ENCODE peak calls at places on chromosomes 7 and 10, in seven cellular contexts. One of them, this sample, is unnamed.

GRCh38 chr10:81309041-81309552 is 565.9 kb upstream of the NRG3 start:
- DNase-seq in activated CD4-positive, alpha-beta T cell treated with anti-CD3 and anti-CD28 coated beads, Interleukin-2, amount 50 U/mL, for 24 hours: no peak
- DNase-seq in hepatic stellate cell: no peak
- DNase-seq in AG09319: no peak
- DNase-seq in T-cell: no peak
- DNase-seq in astrocyte of the cerebellum: no peak
- DNase-seq in T-helper 1 cell: no peak
- DNase-seq in this sample: no peak

GRCh38 chr10:13051126-13051694 is 48.8 kb upstream of the OPTN start:
- DNase-seq in activated CD4-positive, alpha-beta T cell treated with anti-CD3 and anti-CD28 coated beads, Interleukin-2, amount 50 U/mL, for 24 hours: no peak
- DNase-seq in hepatic stellate cell: no peak
- DNase-seq in AG09319: no peak
- DNase-seq in T-cell: no peak
- DNase-seq in astrocyte of the cerebellum: no peak
- DNase-seq in T-helper 1 cell: no peak
- DNase-seq in this sample: no peak

GRCh38 chr7:105827106-105827870 is 49.1 kb downstream of the ATXN7L1 start:
- DNase-seq in activated CD4-positive, alpha-beta T cell treated with anti-CD3 and anti-CD28 coated beads, Interleukin-2, amount 50 U/mL, for 24 hours: no peak
- DNase-seq in hepatic stellate cell: no peak
- DNase-seq in AG09319: no peak
- DNase-seq in T-cell: no peak
- DNase-seq in astrocyte of the cerebellum: no peak
- DNase-seq in T-helper 1 cell: no peak
- DNase-seq in this sample: no peak

GRCh38 chr10:62045765-62046521 is 144.4 kb downstream of the ARID5B start:
- DNase-seq in activated CD4-positive, alpha-beta T cell treated with anti-CD3 and anti-CD28 coated beads, Interleukin-2, amount 50 U/mL, for 24 hours: no peak
- DNase-seq in hepatic stellate cell: peak; percentile 32
- DNase-seq in AG09319: no peak
- DNase-seq in T-cell: no peak
- DNase-seq in astrocyte of the cerebellum: no peak
- DNase-seq in T-helper 1 cell: no peak
- DNase-seq in this sample: no peak

GRCh38 chr10:99708428-99709010 is 23.4 kb downstream of the COX15 start:
- DNase-seq in activated CD4-positive, alpha-beta T cell treated with anti-CD3 and anti-CD28 coated beads, Interleukin-2, amount 50 U/mL, for 24 hours: no peak
- DNase-seq in hepatic stellate cell: no peak
- DNase-seq in AG09319: no peak
- DNase-seq in T-cell: no peak
- DNase-seq in astrocyte of the cerebellum: no peak
- DNase-seq in T-helper 1 cell: no peak
- DNase-seq in this sample: no peak

GRCh38 chr10:3122034-3122433 is 50.5 kb downstream of the PITRM1 start:
- DNase-seq in activated CD4-positive, alpha-beta T cell treated with anti-CD3 and anti-CD28 coated beads, Interleukin-2, amount 50 U/mL, for 24 hours: no peak
- DNase-seq in hepatic stellate cell: no peak
- DNase-seq in AG09319: no peak
- DNase-seq in T-cell: no peak
- DNase-seq in astrocyte of the cerebellum: no peak
- DNase-seq in T-helper 1 cell: no peak
- DNase-seq in this sample: no peak

GRCh38 chr7:141696386-141696785 is 5.6 kb downstream of the DENND11 start:
- DNase-seq in activated CD4-positive, alpha-beta T cell treated with anti-CD3 and anti-CD28 coated beads, Interleukin-2, amount 50 U/mL, for 24 hours: no peak
- DNase-seq in hepatic stellate cell: no peak
- DNase-seq in AG09319: no peak
- DNase-seq in T-cell: no peak
- DNase-seq in astrocyte of the cerebellum: no peak
- DNase-seq in T-helper 1 cell: no peak
- DNase-seq in this sample: no peak

GRCh38 chr7:22935269-22935668 is 78.7 kb downstream of the HYCC1 start:
- DNase-seq in activated CD4-positive, alpha-beta T cell treated with anti-CD3 and anti-CD28 coated beads, Interleukin-2, amount 50 U/mL, for 24 hours: no peak
- DNase-seq in hepatic stellate cell: no peak
- DNase-seq in AG09319: no peak
- DNase-seq in T-cell: no peak
- DNase-seq in astrocyte of the cerebellum: no peak
- DNase-seq in T-helper 1 cell: no peak
- DNase-seq in this sample: no peak

GRCh38 chr7:70782729-70783290 is 349.1 kb upstream of the GALNT17 start:
- DNase-seq in activated CD4-positive, alpha-beta T cell treated with anti-CD3 and anti-CD28 coated beads, Interleukin-2, amount 50 U/mL, for 24 hours: no peak
- DNase-seq in hepatic stellate cell: no peak
- DNase-seq in AG09319: no peak
- DNase-seq in T-cell: no peak
- DNase-seq in astrocyte of the cerebellum: no peak
- DNase-seq in T-helper 1 cell: no peak
- DNase-seq in this sample: no peak

GRCh38 chr7:143288836-143289235 is 685 bp downstream of the CASP2 start:
- DNase-seq in activated CD4-positive, alpha-beta T cell treated with anti-CD3 and anti-CD28 coated beads, Interleukin-2, amount 50 U/mL, for 24 hours: no peak
- DNase-seq in hepatic stellate cell: no peak
- DNase-seq in AG09319: no peak
- DNase-seq in T-cell: no peak
- DNase-seq in astrocyte of the cerebellum: no peak
- DNase-seq in T-helper 1 cell: no peak
- DNase-seq in this sample: no peak

GRCh38 chr10:132137111-132138072 is 49.4 kb upstream of the DPYSL4 start:
- DNase-seq in activated CD4-positive, alpha-beta T cell treated with anti-CD3 and anti-CD28 coated beads, Interleukin-2, amount 50 U/mL, for 24 hours: no peak
- DNase-seq in hepatic stellate cell: no peak
- DNase-seq in AG09319: no peak
- DNase-seq in T-cell: no peak
- DNase-seq in astrocyte of the cerebellum: no peak
- DNase-seq in T-helper 1 cell: no peak
- DNase-seq in this sample: no peak

GRCh38 chr7:27277628-27278027 is 35.0 kb downstream of the EVX1 start:
- DNase-seq in activated CD4-positive, alpha-beta T cell treated with anti-CD3 and anti-CD28 coated beads, Interleukin-2, amount 50 U/mL, for 24 hours: no peak
- DNase-seq in hepatic stellate cell: peak; percentile 13
- DNase-seq in AG09319: no peak
- DNase-seq in T-cell: no peak
- DNase-seq in astrocyte of the cerebellum: no peak
- DNase-seq in T-helper 1 cell: no peak
- DNase-seq in this sample: no peak

GRCh38 chr7:30922596-30922995 is 10.9 kb downstream of the AQP1 start:
- DNase-seq in activated CD4-positive, alpha-beta T cell treated with anti-CD3 and anti-CD28 coated beads, Interleukin-2, amount 50 U/mL, for 24 hours: no peak
- DNase-seq in hepatic stellate cell: no peak
- DNase-seq in AG09319: no peak
- DNase-seq in T-cell: no peak
- DNase-seq in astrocyte of the cerebellum: no peak
- DNase-seq in T-helper 1 cell: no peak
- DNase-seq in this sample: peak; percentile 0

GRCh38 chr7:131370523-131370968 is 42.9 kb downstream of the MKLN1 start:
- DNase-seq in activated CD4-positive, alpha-beta T cell treated with anti-CD3 and anti-CD28 coated beads, Interleukin-2, amount 50 U/mL, for 24 hours: no peak
- DNase-seq in hepatic stellate cell: peak; percentile 8
- DNase-seq in AG09319: no peak
- DNase-seq in T-cell: no peak
- DNase-seq in astrocyte of the cerebellum: peak; percentile 61
- DNase-seq in T-helper 1 cell: peak; percentile 18
- DNase-seq in this sample: no peak

GRCh38 chr10:125083576-125083920 is 76.8 kb downstream of the CTBP2 start:
- DNase-seq in activated CD4-positive, alpha-beta T cell treated with anti-CD3 and anti-CD28 coated beads, Interleukin-2, amount 50 U/mL, for 24 hours: no peak
- DNase-seq in hepatic stellate cell: peak; percentile 80
- DNase-seq in AG09319: peak; percentile 39
- DNase-seq in T-cell: no peak
- DNase-seq in astrocyte of the cerebellum: no peak
- DNase-seq in T-helper 1 cell: no peak
- DNase-seq in this sample: no peak

GRCh38 chr7:50342616-50343114 is 38.1 kb downstream of the IKZF1 start:
- DNase-seq in activated CD4-positive, alpha-beta T cell treated with anti-CD3 and anti-CD28 coated beads, Interleukin-2, amount 50 U/mL, for 24 hours: no peak
- DNase-seq in hepatic stellate cell: no peak
- DNase-seq in AG09319: no peak
- DNase-seq in T-cell: no peak
- DNase-seq in astrocyte of the cerebellum: no peak
- DNase-seq in T-helper 1 cell: peak; percentile 55
- DNase-seq in this sample: no peak

GRCh38 chr10:52146766-52147165 is 167.3 kb upstream of the DKK1 start:
- DNase-seq in activated CD4-positive, alpha-beta T cell treated with anti-CD3 and anti-CD28 coated beads, Interleukin-2, amount 50 U/mL, for 24 hours: no peak
- DNase-seq in hepatic stellate cell: no peak
- DNase-seq in AG09319: peak; percentile 12
- DNase-seq in T-cell: no peak
- DNase-seq in astrocyte of the cerebellum: no peak
- DNase-seq in T-helper 1 cell: no peak
- DNase-seq in this sample: no peak

GRCh38 chr10:11295492-11295891 is 277.8 kb downstream of the CELF2 start:
- DNase-seq in activated CD4-positive, alpha-beta T cell treated with anti-CD3 and anti-CD28 coated beads, Interleukin-2, amount 50 U/mL, for 24 hours: no peak
- DNase-seq in hepatic stellate cell: no peak
- DNase-seq in AG09319: no peak
- DNase-seq in T-cell: no peak
- DNase-seq in astrocyte of the cerebellum: no peak
- DNase-seq in T-helper 1 cell: no peak
- DNase-seq in this sample: no peak

GRCh38 chr7:129782257-129783096 is 170.3 kb downstream of the UBE2H start:
- DNase-seq in activated CD4-positive, alpha-beta T cell treated with anti-CD3 and anti-CD28 coated beads, Interleukin-2, amount 50 U/mL, for 24 hours: no peak
- DNase-seq in hepatic stellate cell: no peak
- DNase-seq in AG09319: no peak
- DNase-seq in T-cell: no peak
- DNase-seq in astrocyte of the cerebellum: no peak
- DNase-seq in T-helper 1 cell: no peak
- DNase-seq in this sample: peak; percentile 47

GRCh38 chr7:82131224-82131623 is 312.4 kb downstream of the CACNA2D1 start:
- DNase-seq in activated CD4-positive, alpha-beta T cell treated with anti-CD3 and anti-CD28 coated beads, Interleukin-2, amount 50 U/mL, for 24 hours: no peak
- DNase-seq in hepatic stellate cell: peak; percentile 6
- DNase-seq in AG09319: no peak
- DNase-seq in T-cell: no peak
- DNase-seq in astrocyte of the cerebellum: no peak
- DNase-seq in T-helper 1 cell: no peak
- DNase-seq in this sample: no peak

GRCh38 chr7:135290594-135290993 is 57.0 kb downstream of the STRA8 start:
- DNase-seq in activated CD4-positive, alpha-beta T cell treated with anti-CD3 and anti-CD28 coated beads, Interleukin-2, amount 50 U/mL, for 24 hours: no peak
- DNase-seq in hepatic stellate cell: no peak
- DNase-seq in AG09319: no peak
- DNase-seq in T-cell: no peak
- DNase-seq in astrocyte of the cerebellum: no peak
- DNase-seq in T-helper 1 cell: no peak
- DNase-seq in this sample: no peak

GRCh38 chr7:25831901-25832411 is 320.0 kb upstream of the NFE2L3 start:
- DNase-seq in activated CD4-positive, alpha-beta T cell treated with anti-CD3 and anti-CD28 coated beads, Interleukin-2, amount 50 U/mL, for 24 hours: no peak
- DNase-seq in hepatic stellate cell: no peak
- DNase-seq in AG09319: no peak
- DNase-seq in T-cell: no peak
- DNase-seq in astrocyte of the cerebellum: no peak
- DNase-seq in T-helper 1 cell: no peak
- DNase-seq in this sample: no peak

GRCh38 chr10:86163522-86164215 is 202.9 kb downstream of the GRID1 start:
- DNase-seq in activated CD4-positive, alpha-beta T cell treated with anti-CD3 and anti-CD28 coated beads, Interleukin-2, amount 50 U/mL, for 24 hours: no peak
- DNase-seq in hepatic stellate cell: no peak
- DNase-seq in AG09319: no peak
- DNase-seq in T-cell: no peak
- DNase-seq in astrocyte of the cerebellum: no peak
- DNase-seq in T-helper 1 cell: no peak
- DNase-seq in this sample: no peak

GRCh38 chr7:47956220-47956619 is 8.0 kb upstream of the PKD1L1 start:
- DNase-seq in activated CD4-positive, alpha-beta T cell treated with anti-CD3 and anti-CD28 coated beads, Interleukin-2, amount 50 U/mL, for 24 hours: no peak
- DNase-seq in hepatic stellate cell: no peak
- DNase-seq in AG09319: no peak
- DNase-seq in T-cell: no peak
- DNase-seq in astrocyte of the cerebellum: no peak
- DNase-seq in T-helper 1 cell: no peak
- DNase-seq in this sample: no peak

GRCh38 chr7:44491229-44491628 is 771 bp upstream of the NUDCD3 start:
- DNase-seq in activated CD4-positive, alpha-beta T cell treated with anti-CD3 and anti-CD28 coated beads, Interleukin-2, amount 50 U/mL, for 24 hours: no peak
- DNase-seq in hepatic stellate cell: no peak
- DNase-seq in AG09319: no peak
- DNase-seq in T-cell: no peak
- DNase-seq in astrocyte of the cerebellum: no peak
- DNase-seq in T-helper 1 cell: no peak
- DNase-seq in this sample: no peak

GRCh38 chr10:78863601-78864239 is 205.0 kb upstream of the ZMIZ1 start:
- DNase-seq in activated CD4-positive, alpha-beta T cell treated with anti-CD3 and anti-CD28 coated beads, Interleukin-2, amount 50 U/mL, for 24 hours: no peak
- DNase-seq in hepatic stellate cell: no peak
- DNase-seq in AG09319: no peak
- DNase-seq in T-cell: no peak
- DNase-seq in astrocyte of the cerebellum: no peak
- DNase-seq in T-helper 1 cell: no peak
- DNase-seq in this sample: no peak

GRCh38 chr10:67284589-67284988 is 358.8 kb downstream of the LRRTM3 start:
- DNase-seq in activated CD4-positive, alpha-beta T cell treated with anti-CD3 and anti-CD28 coated beads, Interleukin-2, amount 50 U/mL, for 24 hours: no peak
- DNase-seq in hepatic stellate cell: no peak
- DNase-seq in AG09319: no peak
- DNase-seq in T-cell: no peak
- DNase-seq in astrocyte of the cerebellum: no peak
- DNase-seq in T-helper 1 cell: no peak
- DNase-seq in this sample: no peak

GRCh38 chr10:110947061-110947595 is 27.7 kb downstream of the SHOC2 start:
- DNase-seq in activated CD4-positive, alpha-beta T cell treated with anti-CD3 and anti-CD28 coated beads, Interleukin-2, amount 50 U/mL, for 24 hours: no peak
- DNase-seq in hepatic stellate cell: no peak
- DNase-seq in AG09319: no peak
- DNase-seq in T-cell: no peak
- DNase-seq in astrocyte of the cerebellum: no peak
- DNase-seq in T-helper 1 cell: no peak
- DNase-seq in this sample: no peak

GRCh38 chr10:129756912-129757861 is 206.9 kb downstream of the EBF3 start:
- DNase-seq in activated CD4-positive, alpha-beta T cell treated with anti-CD3 and anti-CD28 coated beads, Interleukin-2, amount 50 U/mL, for 24 hours: no peak
- DNase-seq in hepatic stellate cell: no peak
- DNase-seq in AG09319: no peak
- DNase-seq in T-cell: no peak
- DNase-seq in astrocyte of the cerebellum: peak; percentile 26
- DNase-seq in T-helper 1 cell: no peak
- DNase-seq in this sample: no peak

GRCh38 chr7:98294798-98295382 is 13.4 kb downstream of the BRI3 start:
- DNase-seq in activated CD4-positive, alpha-beta T cell treated with anti-CD3 and anti-CD28 coated beads, Interleukin-2, amount 50 U/mL, for 24 hours: no peak
- DNase-seq in hepatic stellate cell: peak; percentile 68
- DNase-seq in AG09319: no peak
- DNase-seq in T-cell: no peak
- DNase-seq in astrocyte of the cerebellum: peak; percentile 23
- DNase-seq in T-helper 1 cell: no peak
- DNase-seq in this sample: peak; percentile 82

GRCh38 chr7:142698429-142698828 is 50.8 kb upstream of the PRSS1 start:
- DNase-seq in activated CD4-positive, alpha-beta T cell treated with anti-CD3 and anti-CD28 coated beads, Interleukin-2, amount 50 U/mL, for 24 hours: no peak
- DNase-seq in hepatic stellate cell: no peak
- DNase-seq in AG09319: no peak
- DNase-seq in T-cell: no peak
- DNase-seq in astrocyte of the cerebellum: no peak
- DNase-seq in T-helper 1 cell: no peak
- DNase-seq in this sample: no peak

GRCh38 chr10:47141349-47141748 is 158.6 kb upstream of the GDF10 start:
- DNase-seq in activated CD4-positive, alpha-beta T cell treated with anti-CD3 and anti-CD28 coated beads, Interleukin-2, amount 50 U/mL, for 24 hours: no peak
- DNase-seq in hepatic stellate cell: no peak
- DNase-seq in AG09319: no peak
- DNase-seq in T-cell: no peak
- DNase-seq in astrocyte of the cerebellum: no peak
- DNase-seq in T-helper 1 cell: no peak
- DNase-seq in this sample: no peak

GRCh38 chr7:94763268-94763667 is 107.3 kb upstream of the SGCE start:
- DNase-seq in activated CD4-positive, alpha-beta T cell treated with anti-CD3 and anti-CD28 coated beads, Interleukin-2, amount 50 U/mL, for 24 hours: no peak
- DNase-seq in hepatic stellate cell: no peak
- DNase-seq in AG09319: peak; percentile 69
- DNase-seq in T-cell: no peak
- DNase-seq in astrocyte of the cerebellum: no peak
- DNase-seq in T-helper 1 cell: no peak
- DNase-seq in this sample: peak; percentile 54

GRCh38 chr7:115008465-115009114 is 86.7 kb downstream of the MDFIC start:
- DNase-seq in activated CD4-positive, alpha-beta T cell treated with anti-CD3 and anti-CD28 coated beads, Interleukin-2, amount 50 U/mL, for 24 hours: no peak
- DNase-seq in hepatic stellate cell: peak; percentile 4
- DNase-seq in AG09319: peak; percentile 51
- DNase-seq in T-cell: no peak
- DNase-seq in astrocyte of the cerebellum: peak; percentile 34
- DNase-seq in T-helper 1 cell: no peak
- DNase-seq in this sample: no peak